ENCODE peak calls at places on chromosomes 13 and 19, in four cellular contexts. K, Y, C and I are unnamed samples.
A peak's percentile ranks its signal among the peaks of the same experiment; 100 is the strongest.

GRCh38 chr13:85974604-85975366 is 175.6 kb upstream of the SLITRK6 start:
- DNase-seq in Y (no peak), C (no peak), K (no peak), I (no peak)

GRCh38 chr19:45253396-45254027 is 2.4 kb downstream of the MARK4 start:
- DNase-seq in C (no peak), K (peak; percentile 21), Y (no peak), I (no peak)

GRCh38 chr19:32459199-32459865 is 53.8 kb downstream of the DPY19L3 start:
- DNase-seq in K (no peak), C (no peak), Y (no peak), I (no peak)

GRCh38 chr19:4077800-4078683 is 11.3 kb upstream of the ZBTB7A start:
- DNase-seq in Y (peak; percentile 63), K (no peak), C (no peak), I (peak; percentile 61)

GRCh38 chr13:45297456-45298205 is 43.4 kb downstream of the TPT1 start:
- DNase-seq in K (no peak), C (no peak), Y (no peak), I (no peak)

GRCh38 chr19:8831373-8831772 is 731 bp downstream of the ZNF558 start:
- DNase-seq in C (no peak), K (no peak), Y (no peak), I (no peak)

GRCh38 chr13:50934735-50935419 is 25.3 kb downstream of the RNASEH2B start:
- DNase-seq in K (no peak), Y (no peak), C (no peak), I (no peak)

GRCh38 chr13:20045946-20046548 is 87.5 kb downstream of the ZMYM2 start:
- DNase-seq in K (no peak), C (no peak), Y (no peak), I (no peak)

GRCh38 chr13:100818706-100819105 is 144.1 kb upstream of the TMTC4 start:
- DNase-seq in C (no peak), K (no peak), Y (peak; percentile 47), I (no peak)

GRCh38 chr19:29694669-29695627 is 20.1 kb downstream of the C19orf12 start:
- DNase-seq in Y (peak; percentile 82), K (peak; percentile 70), C (no peak), I (peak; percentile 75)

GRCh38 chr13:24161980-24162517 is 1.5 kb downstream of the SPATA13 start:
- DNase-seq in C (no peak), K (no peak), Y (peak; percentile 80), I (peak; percentile 53)

GRCh38 chr13:39302855-39303254 is 264.6 kb downstream of the NHLRC3 start:
- DNase-seq in K (no peak), C (no peak), Y (no peak), I (no peak)

GRCh38 chr19:48354332-48354992 is 9.3 kb downstream of the TMEM143 start:
- DNase-seq in C (peak; percentile 99), K (peak; percentile 46), Y (no peak), I (no peak)

GRCh38 chr19:33206261-33207039 is 12.3 kb downstream of the LRP3 start:
- DNase-seq in Y (no peak), K (no peak), C (no peak), I (no peak)

DNA sequence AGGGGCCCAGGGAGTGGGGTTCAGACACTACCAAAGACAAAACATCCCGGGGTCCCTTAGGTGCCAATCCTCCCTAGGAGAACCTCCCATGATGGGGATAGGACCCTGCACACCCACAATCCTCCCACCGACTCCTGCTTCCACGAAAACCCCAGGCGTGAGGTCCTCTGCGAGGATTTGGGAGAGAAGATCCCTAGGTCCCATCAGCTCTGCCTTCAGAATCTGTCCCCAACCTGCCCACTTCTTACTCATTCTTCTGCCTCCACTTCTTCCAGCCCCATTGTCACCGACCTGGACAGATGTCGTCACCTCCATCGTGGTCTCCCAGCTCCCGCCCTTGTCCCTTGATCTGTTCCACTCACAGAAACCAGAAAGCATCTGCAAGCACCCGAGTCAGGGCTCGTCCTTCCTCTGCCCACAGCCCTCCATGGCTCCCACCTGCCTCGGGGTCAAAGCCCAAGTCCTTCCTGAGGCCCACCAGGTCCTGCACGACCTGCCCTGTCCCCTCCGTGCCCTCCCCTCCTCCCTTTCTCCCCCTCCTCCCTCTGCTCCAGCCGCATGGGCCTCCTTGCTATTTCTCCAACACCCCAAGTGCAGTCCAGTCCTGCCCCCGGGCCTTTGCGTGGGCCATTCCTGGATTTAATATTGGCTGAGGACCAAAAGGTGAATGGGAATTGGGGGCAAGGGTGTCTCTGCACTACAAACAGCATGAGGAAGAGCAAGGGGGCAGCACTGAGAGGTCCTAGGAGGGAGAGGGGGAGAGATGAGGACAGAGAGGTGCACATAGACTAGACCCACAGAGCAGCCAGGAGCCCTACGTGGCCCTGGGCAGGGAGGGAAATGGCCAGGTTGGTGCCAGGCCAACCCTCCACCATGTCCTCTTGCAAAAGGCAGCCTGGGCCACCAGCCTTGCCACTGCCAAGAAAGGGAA is 51.3 kb downstream of the PTPRS start:
- DNase-seq in Y (no peak), C (no peak), K (no peak), I (no peak)
- TF ChIP-seq CTCF in Y (no peak), C (no peak), K (no peak), I (no peak)

DNA sequence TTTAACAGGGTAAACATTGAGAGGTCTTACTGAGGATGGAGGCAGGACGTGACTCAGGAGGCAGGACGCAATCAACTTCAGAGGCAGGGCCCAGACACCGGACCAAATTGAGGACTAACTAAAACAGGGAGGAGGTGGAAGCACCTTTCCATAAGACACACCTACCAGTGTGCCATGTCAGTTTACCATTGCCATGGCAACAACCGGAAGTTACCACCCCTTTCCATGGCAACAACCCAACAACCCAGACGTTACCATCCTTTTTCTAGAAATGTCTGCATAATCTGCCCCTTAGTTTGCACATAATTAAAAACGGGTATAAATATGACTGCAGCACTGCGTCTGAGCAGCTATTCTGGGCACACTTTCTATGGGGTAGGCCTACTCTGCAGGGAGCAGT is 53.5 kb upstream of the SOX21 start:
- DNase-seq in K (no peak), C (no peak), Y (no peak), I (no peak)
- H3K4me3 ChIP-seq in K (no peak overlapping the region), C (no peak overlapping the region), Y (no peak overlapping the region), I (no peak overlapping the region)

GRCh38 chr13:109764474-109765292 is 21.7 kb downstream of the IRS2 start:
- DNase-seq in Y (no peak), C (no peak), K (peak; percentile 21), I (no peak)
- H3K4me1 ChIP-seq in Y (peaks cover 49% of the 10 kb centered on the region), C (peaks cover 14% of the 10 kb centered on the region), K (no peaks in the 10 kb centered on the region), I (peaks cover 18% of the 10 kb centered on the region)

DNA sequence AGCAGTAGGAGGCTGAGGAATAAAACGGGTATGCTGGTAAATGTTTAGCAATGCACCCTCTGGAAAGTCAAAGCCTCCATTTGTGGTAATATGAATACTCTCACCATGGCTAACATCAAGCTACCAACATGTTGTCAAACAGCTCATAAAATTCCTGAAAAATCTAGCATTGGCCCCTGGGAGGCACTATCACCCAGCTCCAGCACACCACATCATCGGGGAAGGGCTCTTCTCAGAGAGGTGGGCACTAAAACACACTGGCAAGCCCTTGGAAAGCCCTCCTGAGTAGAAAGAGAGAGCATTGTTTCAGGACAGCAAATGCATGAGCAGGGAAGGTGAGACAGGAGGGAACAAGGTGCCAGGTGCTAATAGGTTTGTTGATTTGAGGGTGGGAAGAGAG is 53.9 kb upstream of the FLT1 start:
- DNase-seq in C (no peak), K (no peak), Y (no peak), I (no peak)
- TF ChIP-seq CTCF in C (no peak), K (peak; percentile 24), Y (no peak), I (peak; percentile 4)

GRCh38 chr19:1167687-1168561 is 6.1 kb downstream of the SBNO2 start:
- DNase-seq in K (no peak), C (no peak), Y (no peak), I (no peak)
- H3K4me3 ChIP-seq in K (peak overlapping the region; percentile 33), C (no peak overlapping the region), Y (peak overlapping the region; percentile 33), I (no peak overlapping the region)

GRCh38 chr19:55674459-55674840 is 576 bp upstream of the EPN1 start:
- DNase-seq in Y (no peak), C (no peak), K (no peak), I (no peak)
- H3K4me1 ChIP-seq in Y (peaks cover 91% of the 10 kb centered on the region), C (peaks cover 11% of the 10 kb centered on the region), K (peaks cover 5% of the 10 kb centered on the region), I (peaks cover 21% of the 10 kb centered on the region)

DNA sequence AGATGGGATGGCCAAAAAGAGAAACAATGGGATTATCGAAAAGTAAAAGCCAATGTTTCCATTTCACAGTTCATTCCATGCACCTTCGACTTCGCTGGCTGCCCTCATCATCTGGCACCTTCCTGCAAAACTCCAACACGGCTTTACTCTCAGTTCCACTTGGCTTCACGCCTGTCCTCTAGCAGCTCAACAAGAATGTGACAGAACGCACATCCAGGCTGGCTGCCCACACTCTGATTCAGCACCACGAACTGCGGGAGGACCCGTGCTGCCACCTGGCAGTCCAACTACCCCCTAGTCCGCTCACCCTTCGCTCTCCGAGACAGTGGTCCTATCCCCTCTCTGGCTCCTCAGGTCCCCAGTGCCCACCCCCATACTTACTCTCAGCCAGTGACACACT is 11.7 kb downstream of the ATP7B start:
- DNase-seq in Y (peak; percentile 85), C (no peak), K (peak; percentile 25), I (peak; percentile 89)
- TF ChIP-seq CTCF in Y (no peak), C (no peak), K (no peak), I (no peak)